ENCODE peak calls at places on chromosome 14, in ten cellular contexts. Y, C, Q, Z, I, R, K, E, W and S are unnamed samples.

GRCh38 chr14:21987937-21988336 is 314.3 kb upstream of the OR4E1 start:
- DNase-seq in I (no peak), C (no peak), E (no peak), R (no peak), Q (peak), W (peak), Y (no peak), Z (no peak), K (no peak), S (no peak)

GRCh38 chr14:58540693-58541092 is 97.1 kb upstream of the DACT1 start:
- DNase-seq in K (no peak), R (peak), E (no peak), W (no peak), Z (no peak), Q (no peak), I (no peak), C (no peak), Y (no peak), S (no peak)

GRCh38 chr14:71235865-71236264 is 328.6 kb downstream of the PCNX1 start:
- DNase-seq in E (no peak), Q (no peak), W (no peak), C (peak), K (no peak), I (peak), Z (no peak), Y (no peak), R (no peak), S (no peak)

GRCh38 chr14:106378191-106378590 is 851.8 kb downstream of the TMEM121 start:
- DNase-seq in Z (no peak), I (no peak), Q (no peak), C (no peak), R (no peak), Y (peak), E (peak), W (no peak), K (no peak), S (no peak)

GRCh38 chr14:99745307-99745951 is 47.8 kb upstream of the EML1 start:
- DNase-seq in W (no peak), C (no peak), R (peak), I (no peak), Z (no peak), Y (no peak), Q (no peak), K (no peak), E (no peak), S (peak)

GRCh38 chr14:68306265-68306933 is 486.5 kb downstream of the ZFP36L1 start:
- DNase-seq in Q (no peak), E (no peak), I (no peak), Z (no peak), Y (no peak), W (no peak), C (no peak), K (no peak), R (no peak), S (no peak)

GRCh38 chr14:61671086-61671485 is 24.2 kb upstream of the HIF1A start:
- DNase-seq in Z (no peak), K (no peak), E (no peak), C (no peak), R (no peak), Q (no peak), I (no peak), W (no peak), Y (no peak), S (no peak)

GRCh38 chr14:103716091-103716801 is 636 bp downstream of the ZFYVE21 start:
- DNase-seq in C (no peak), K (no peak), Y (no peak), Z (peak), W (no peak), Q (no peak), I (no peak), R (no peak), E (no peak), S (peak)

GRCh38 chr14:84520711-84521338 is 1009.1 kb upstream of the FLRT2 start:
- DNase-seq in R (no peak), E (no peak), C (no peak), Y (no peak), I (no peak), K (no peak), Q (no peak), W (no peak), Z (no peak), S (no peak)

GRCh38 chr14:37655418-37655817 is 60.0 kb downstream of the TTC6 start:
- DNase-seq in E (no peak), W (no peak), Y (no peak), C (no peak), Z (no peak), K (no peak), Q (no peak), I (no peak), R (no peak), S (peak)

GRCh38 chr14:95652690-95653089 is 33.5 kb upstream of the TCL1B start:
- DNase-seq in C (no peak), Y (no peak), K (no peak), R (no peak), Z (no peak), Q (no peak), W (no peak), E (no peak), I (no peak), S (no peak)

GRCh38 chr14:101127239-101127638 is 223.7 kb upstream of the RTL1 start:
- DNase-seq in E (no peak), Q (no peak), Z (no peak), Y (no peak), C (no peak), W (no peak), K (no peak), R (no peak), I (no peak), S (peak)

GRCh38 chr14:70640938-70641547 is 673 bp upstream of the TTC9 start:
- DNase-seq in W (no peak), K (no peak), E (peak), C (peak), Z (peak), I (peak), R (peak), Q (no peak), Y (peak), S (no peak)

GRCh38 chr14:71932229-71932951 is at the start of gene RGS6:
- DNase-seq in R (no peak), Q (peak), K (peak), Z (no peak), W (peak), C (peak), E (no peak), Y (no peak), I (peak), S (no peak)

GRCh38 chr14:92315050-92315785 is 7.7 kb upstream of the SLC24A4 start:
- DNase-seq in E (no peak), Y (no peak), Z (no peak), I (peak), W (no peak), K (no peak), Q (no peak), C (peak), R (no peak), S (no peak)

GRCh38 chr14:100540141-100540925 is 46.9 kb downstream of the BEGAIN start:
- DNase-seq in I (no peak), Q (no peak), R (no peak), C (no peak), E (no peak), K (no peak), Y (no peak), W (peak), Z (no peak), S (no peak)

GRCh38 chr14:91229743-91230200 is 14.7 kb downstream of the GPR68 start:
- DNase-seq in K (no peak), C (no peak), Z (no peak), Y (peak), R (no peak), Q (peak), E (no peak), W (no peak), I (no peak), S (no peak)

GRCh38 chr14:61282746-61283145 is 1.6 kb upstream of the TMEM30B start:
- DNase-seq in E (no peak), C (no peak), I (no peak), Y (no peak), Q (no peak), K (no peak), W (no peak), Z (no peak), R (no peak), S (no peak)

GRCh38 chr14:88695873-88696272 is 96.9 kb downstream of the EML5 start:
- DNase-seq in Q (no peak), W (no peak), R (no peak), Y (no peak), C (no peak), Z (no peak), E (no peak), I (no peak), K (no peak), S (no peak)

GRCh38 chr14:94051115-94051514 is 25.0 kb downstream of the OTUB2 start:
- DNase-seq in E (no peak), Z (no peak), K (no peak), R (peak), C (peak), Q (peak), W (no peak), I (peak), Y (no peak), S (no peak)

GRCh38 chr14:78764240-78764639 is 594.1 kb downstream of the NRXN3 start:
- DNase-seq in I (no peak), K (no peak), Y (no peak), C (no peak), Q (no peak), Z (no peak), E (no peak), W (no peak), R (no peak), S (peak)